ENCODE peak calls at places on chromosomes 4 and X, in six cellular contexts. One of them, this sample, is unnamed. For H3K4me1, the result is how much of the 10 kb centered on the place peaks cover.

GRCh38 chrX:124280294-124280902 is 52.1 kb upstream of the TEX13D start:
- DNase-seq in neural progenitor cell: no peak
- DNase-seq in right lobe of liver: no peak
- DNase-seq in tibial artery: no peak
- DNase-seq in lower lobe of right lung: no peak
- DNase-seq in MM.1S: no peak
- DNase-seq in this sample: no peak

GRCh38 chrX:139739138-139739537 is 31.2 kb upstream of the MCF2 start:
- DNase-seq in MM.1S: peak
- DNase-seq in tibial artery: no peak
- DNase-seq in lower lobe of right lung: no peak
- DNase-seq in neural progenitor cell: no peak
- DNase-seq in right lobe of liver: no peak
- DNase-seq in this sample: no peak

GRCh38 chr4:3669553-3669949 is 96.6 kb upstream of the ADRA2C start:
- DNase-seq in lower lobe of right lung: no peak
- DNase-seq in MM.1S: no peak
- DNase-seq in tibial artery: no peak
- DNase-seq in neural progenitor cell: no peak
- DNase-seq in right lobe of liver: peak
- DNase-seq in this sample: no peak

GRCh38 chr4:119068529-119068962 is 67.1 kb upstream of the MYOZ2 start:
- DNase-seq in tibial artery: no peak
- DNase-seq in MM.1S: no peak
- DNase-seq in lower lobe of right lung: no peak
- DNase-seq in right lobe of liver: no peak
- DNase-seq in neural progenitor cell: no peak
- DNase-seq in this sample: no peak

GRCh38 chr4:75512336-75513211 is 1.6 kb downstream of the RCHY1 start:
- DNase-seq in neural progenitor cell: peak
- DNase-seq in tibial artery: no peak
- DNase-seq in MM.1S: peak
- DNase-seq in lower lobe of right lung: no peak
- DNase-seq in right lobe of liver: no peak
- DNase-seq in this sample: no peak

GRCh38 chr4:600850-601515 is 24.4 kb upstream of the PDE6B start:
- DNase-seq in lower lobe of right lung: no peak
- DNase-seq in MM.1S: no peak
- DNase-seq in neural progenitor cell: no peak
- DNase-seq in tibial artery: peak
- DNase-seq in right lobe of liver: no peak
- DNase-seq in this sample: no peak

GRCh38 chrX:74133156-74133796 is 170.7 kb upstream of the ZCCHC13 start:
- DNase-seq in tibial artery: no peak
- DNase-seq in MM.1S: peak
- DNase-seq in neural progenitor cell: peak
- DNase-seq in lower lobe of right lung: no peak
- DNase-seq in right lobe of liver: no peak
- DNase-seq in this sample: no peak

GRCh38 chrX:129512409-129512808 is 10.9 kb downstream of the SMARCA1 start:
- DNase-seq in tibial artery: no peak
- DNase-seq in lower lobe of right lung: no peak
- DNase-seq in MM.1S: peak
- DNase-seq in right lobe of liver: no peak
- DNase-seq in neural progenitor cell: no peak
- DNase-seq in this sample: no peak

GRCh38 chr4:139761461-139761860 is 95.8 kb downstream of the MGST2 start:
- DNase-seq in right lobe of liver: no peak
- DNase-seq in lower lobe of right lung: no peak
- DNase-seq in tibial artery: no peak
- DNase-seq in neural progenitor cell: no peak
- DNase-seq in MM.1S: no peak
- DNase-seq in this sample: no peak

GRCh38 chr4:77199701-77200100 is 42.7 kb downstream of the CCNG2 start:
- DNase-seq in neural progenitor cell: no peak
- DNase-seq in MM.1S: no peak
- DNase-seq in right lobe of liver: no peak
- DNase-seq in lower lobe of right lung: no peak
- DNase-seq in tibial artery: no peak
- DNase-seq in this sample: no peak

GRCh38 chr4:76547167-76547760 is 112.2 kb downstream of the SHROOM3 start:
- DNase-seq in MM.1S: no peak
- DNase-seq in tibial artery: no peak
- DNase-seq in lower lobe of right lung: no peak
- DNase-seq in neural progenitor cell: peak
- DNase-seq in right lobe of liver: no peak
- DNase-seq in this sample: no peak

GRCh38 chrX:39576081-39576701 is 521.6 kb downstream of the BCOR start:
- DNase-seq in right lobe of liver: no peak
- DNase-seq in neural progenitor cell: peak
- DNase-seq in MM.1S: no peak
- DNase-seq in tibial artery: peak
- DNase-seq in lower lobe of right lung: no peak
- DNase-seq in this sample: no peak

GRCh38 chr4:182074139-182074538 is 169.1 kb upstream of the TENM3 start:
- DNase-seq in neural progenitor cell: no peak
- DNase-seq in MM.1S: no peak
- DNase-seq in right lobe of liver: no peak
- DNase-seq in tibial artery: no peak
- DNase-seq in lower lobe of right lung: no peak
- DNase-seq in this sample: no peak

GRCh38 chrX:10617186-10617963 is 3.0 kb downstream of the MID1 start:
- DNase-seq in MM.1S: no peak
- DNase-seq in neural progenitor cell: peak
- DNase-seq in lower lobe of right lung: no peak
- DNase-seq in tibial artery: no peak
- DNase-seq in right lobe of liver: no peak
- DNase-seq in this sample: no peak

GRCh38 chr4:176443117-176443516 is 123.4 kb downstream of the SPCS3 start:
- DNase-seq in MM.1S: no peak
- DNase-seq in tibial artery: no peak
- DNase-seq in neural progenitor cell: no peak
- DNase-seq in right lobe of liver: no peak
- DNase-seq in lower lobe of right lung: no peak
- DNase-seq in this sample: no peak

GRCh38 chrX:46582964-46583363 is 9.4 kb downstream of the CHST7 start:
- DNase-seq in right lobe of liver: no peak
- DNase-seq in neural progenitor cell: no peak
- DNase-seq in tibial artery: no peak
- DNase-seq in MM.1S: no peak
- DNase-seq in lower lobe of right lung: no peak
- DNase-seq in this sample: no peak

GRCh38 chr4:39846135-39846534 is 131.6 kb downstream of the PDS5A start:
- DNase-seq in neural progenitor cell: no peak
- DNase-seq in MM.1S: no peak
- DNase-seq in tibial artery: no peak
- DNase-seq in right lobe of liver: no peak
- DNase-seq in lower lobe of right lung: no peak
- DNase-seq in this sample: no peak

DNA sequence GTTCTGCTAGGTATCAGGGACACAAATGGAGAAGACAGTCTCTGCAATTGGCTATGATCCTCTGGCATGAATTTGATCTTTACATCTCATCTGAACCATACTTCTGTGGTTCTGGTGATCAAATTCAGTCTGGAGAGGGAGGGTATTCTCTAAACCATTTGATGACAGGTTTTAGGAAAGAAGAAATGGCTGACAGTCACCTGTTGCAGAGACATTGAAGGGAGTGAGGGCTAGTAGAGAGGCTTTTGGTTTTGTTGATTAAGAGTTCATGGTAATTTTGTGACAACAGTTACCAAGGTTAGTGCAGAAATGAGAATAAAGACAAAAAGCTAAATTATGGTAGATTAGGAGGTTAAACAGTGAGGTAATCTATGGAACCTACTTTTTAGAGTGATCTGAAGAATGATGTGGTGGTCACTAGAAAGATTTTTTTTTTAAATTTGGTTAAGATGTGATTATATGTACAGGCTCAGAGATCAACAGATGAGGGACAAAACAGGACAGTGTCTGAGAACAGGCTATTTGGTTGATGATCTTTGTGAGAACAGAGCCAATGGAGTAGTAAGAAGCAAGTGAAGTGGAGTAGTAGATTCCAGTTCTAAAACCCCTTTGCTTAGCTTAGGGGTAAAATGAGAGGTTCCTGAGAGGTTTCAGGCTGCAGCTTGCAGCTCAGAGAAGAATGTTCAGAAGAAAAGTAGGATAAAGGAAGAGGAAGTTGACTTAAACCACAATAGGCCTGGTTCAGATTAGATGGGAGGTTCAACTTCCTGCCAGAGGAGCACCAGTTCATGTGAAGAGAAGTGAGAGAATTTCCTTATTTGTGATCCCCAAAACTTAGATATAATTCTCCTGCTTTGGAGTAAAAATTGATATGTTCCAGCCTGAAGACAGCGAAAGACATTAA is 34.7 kb downstream of the VSIG4 start:
- DNase-seq in lower lobe of right lung: no peak
- DNase-seq in MM.1S: peak
- DNase-seq in right lobe of liver: no peak
- DNase-seq in tibial artery: no peak
- DNase-seq in neural progenitor cell: no peak
- DNase-seq in this sample: no peak
- H3K4me1 ChIP-seq in lower lobe of right lung: under half
- H3K4me1 ChIP-seq in MM.1S: under half
- H3K4me1 ChIP-seq in right lobe of liver: under half
- H3K4me1 ChIP-seq in tibial artery: under half
- H3K4me1 ChIP-seq in neural progenitor cell: under half
- H3K4me1 ChIP-seq in this sample: under half

DNA sequence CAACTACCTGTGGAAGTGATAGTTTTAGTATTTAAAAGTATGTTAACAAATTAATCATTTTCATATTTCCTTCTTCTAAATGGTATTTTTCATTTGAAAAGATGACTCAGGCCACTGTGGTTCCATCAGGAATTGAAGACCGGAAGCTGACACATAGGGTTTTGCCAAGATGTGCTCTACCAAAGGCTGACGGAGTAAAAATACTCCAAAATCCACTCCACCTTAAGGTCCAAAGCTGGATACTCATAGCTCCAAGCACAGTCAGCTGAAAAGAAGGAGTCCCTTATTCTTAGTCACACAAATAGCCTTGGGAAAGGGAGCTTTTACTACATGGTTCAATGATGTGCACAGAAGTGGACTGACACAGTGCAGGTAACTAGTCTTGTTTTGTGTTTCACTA is 472.0 kb downstream of the ARAP2 start:
- DNase-seq in tibial artery: no peak
- DNase-seq in right lobe of liver: no peak
- DNase-seq in neural progenitor cell: no peak
- DNase-seq in lower lobe of right lung: no peak
- DNase-seq in MM.1S: no peak
- DNase-seq in this sample: no peak
- H3K27ac ChIP-seq in tibial artery: no peak
- H3K27ac ChIP-seq in right lobe of liver: no peak
- H3K27ac ChIP-seq in neural progenitor cell: no peak
- H3K27ac ChIP-seq in lower lobe of right lung: no peak
- H3K27ac ChIP-seq in MM.1S: no peak
- H3K27ac ChIP-seq in this sample: no peak

DNA sequence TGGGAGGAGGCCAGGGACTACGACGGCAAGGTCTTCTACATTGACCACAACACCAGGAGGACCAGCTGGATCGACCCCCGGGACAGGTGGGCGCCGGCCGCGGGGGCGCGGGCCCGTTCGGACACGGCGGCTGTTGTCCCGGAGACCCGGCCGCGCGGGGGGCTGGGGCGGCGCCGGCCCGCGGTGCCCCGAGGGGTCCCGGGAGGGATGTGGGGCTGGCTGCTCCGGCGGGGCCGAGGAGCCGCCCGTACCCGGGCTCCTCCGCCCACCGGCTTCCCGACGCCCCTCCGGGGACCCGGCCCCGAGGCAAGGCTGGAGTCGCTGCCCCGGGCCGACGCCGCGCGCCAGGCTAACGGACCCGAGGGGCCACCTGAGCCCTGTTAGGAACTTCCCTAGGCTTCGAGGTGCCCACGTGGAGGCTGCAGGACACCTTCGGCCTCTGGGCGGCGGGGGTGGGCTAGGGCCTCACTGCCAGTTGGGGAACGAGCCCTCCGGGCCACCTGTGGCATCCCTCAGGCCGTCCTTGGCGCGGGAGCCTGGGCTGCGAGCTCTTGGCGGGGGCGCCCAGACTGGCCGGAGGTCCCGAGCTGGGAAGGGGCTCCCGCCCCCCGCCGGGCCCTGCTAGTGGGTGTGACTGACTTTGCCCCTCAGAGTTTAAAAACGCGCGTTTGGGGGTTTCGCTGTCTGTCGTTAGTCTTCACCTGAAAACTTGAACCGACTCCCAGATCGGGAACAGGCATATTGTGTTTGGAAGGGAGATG is 660 bp downstream of the WWC2 start:
- DNase-seq in lower lobe of right lung: peak
- DNase-seq in tibial artery: peak
- DNase-seq in neural progenitor cell: peak
- DNase-seq in MM.1S: peak
- DNase-seq in right lobe of liver: peak
- DNase-seq in this sample: peak
- TF ChIP-seq CTCF in lower lobe of right lung: peak
- TF ChIP-seq CTCF in tibial artery: no peak
- TF ChIP-seq CTCF in neural progenitor cell: peak
- TF ChIP-seq CTCF in MM.1S: no peak
- TF ChIP-seq CTCF in right lobe of liver: no peak
- TF ChIP-seq CTCF in this sample: peak

GRCh38 chr4:6282247-6282646 is 12.6 kb downstream of the WFS1 start:
- DNase-seq in tibial artery: no peak
- DNase-seq in right lobe of liver: no peak
- DNase-seq in neural progenitor cell: no peak
- DNase-seq in MM.1S: no peak
- DNase-seq in lower lobe of right lung: no peak
- DNase-seq in this sample: no peak
- H3K4me1 ChIP-seq in tibial artery: under half
- H3K4me1 ChIP-seq in right lobe of liver: under half
- H3K4me1 ChIP-seq in neural progenitor cell: under half
- H3K4me1 ChIP-seq in MM.1S: under half
- H3K4me1 ChIP-seq in lower lobe of right lung: half or more
- H3K4me1 ChIP-seq in this sample: half or more

GRCh38 chr4:184447664-184448063 is 26.7 kb downstream of the IRF2 start:
- DNase-seq in right lobe of liver: no peak
- DNase-seq in MM.1S: no peak
- DNase-seq in lower lobe of right lung: no peak
- DNase-seq in neural progenitor cell: no peak
- DNase-seq in tibial artery: no peak
- DNase-seq in this sample: no peak
- H3K27ac ChIP-seq in right lobe of liver: no peak
- H3K27ac ChIP-seq in MM.1S: peak
- H3K27ac ChIP-seq in lower lobe of right lung: peak
- H3K27ac ChIP-seq in neural progenitor cell: no peak
- H3K27ac ChIP-seq in tibial artery: no peak
- H3K27ac ChIP-seq in this sample: peak

This sample was measured in left ventricle myocardium inferior.